ENCODE peak calls at places on chromosomes 3 and 15, in nine cellular contexts. V is anterior cingulate cortex; R is stimulated activated CD8-positive, alpha-beta memory T cell treated with anti-CD3 and anti-CD28 coated beads, Interleukin-4, amount 100 ng/mL, for 24 hours; J is NCI-H1105; M is NCI-H1092 treated with DMSO at 0.1 percent for 48 hours; C is hypothalamus; X is fibroblast of mammary gland; L is GDM1; W is iPS DF 19.7. G is an unnamed sample.

GRCh38 chr3:112304611-112305010 is 10.6 kb upstream of the SLC9C1 start:
- DNase-seq in W (no peak), M (no peak), L (no peak), J (no peak), R (no peak), V (no peak), X (peak), C (peak), G (no peak)

GRCh38 chr15:76060098-76060989 is 559 bp downstream of the TMEM266 start:
- DNase-seq in V (peak), X (no peak), J (no peak), R (no peak), C (peak), L (no peak), W (no peak), M (no peak), G (no peak)

GRCh38 chr3:64639022-64639421 is 48.8 kb downstream of the ADAMTS9 start:
- DNase-seq in M (peak), V (no peak), J (no peak), R (no peak), X (no peak), L (no peak), C (no peak), W (no peak), G (no peak)

GRCh38 chr3:42535981-42536784 is 33.7 kb downstream of the VIPR1 start:
- DNase-seq in J (no peak), C (peak), L (peak), V (no peak), R (peak), W (peak), M (no peak), X (peak), G (peak)

GRCh38 chr3:129461461-129462146 is 21.6 kb downstream of the IFT122 start:
- DNase-seq in W (no peak), L (no peak), V (no peak), M (no peak), C (peak), X (peak), R (no peak), J (no peak), G (peak)

GRCh38 chr3:5295191-5295690 is 107.7 kb downstream of the EDEM1 start:
- DNase-seq in X (no peak), J (no peak), C (no peak), L (no peak), M (no peak), V (no peak), W (no peak), R (no peak), G (no peak)

GRCh38 chr15:70284438-70285214 is 186.9 kb upstream of the TLE3 start:
- DNase-seq in X (no peak), R (no peak), W (no peak), V (no peak), L (no peak), C (peak), M (no peak), J (no peak), G (no peak)

GRCh38 chr3:57556459-57557087 is 499 bp downstream of the PDE12 start:
- DNase-seq in V (no peak), C (no peak), W (no peak), M (no peak), J (no peak), X (peak), R (peak), L (peak), G (no peak)

GRCh38 chr15:62887113-62887570 is 155.4 kb upstream of the TPM1 start:
- DNase-seq in R (no peak), L (no peak), X (peak), M (no peak), V (no peak), W (no peak), J (no peak), C (no peak), G (no peak)

GRCh38 chr15:101031203-101031602 is 112.0 kb downstream of the LRRK1 start:
- DNase-seq in W (no peak), V (no peak), R (no peak), L (no peak), M (no peak), J (no peak), C (no peak), X (peak), G (no peak)

GRCh38 chr15:97875513-97876285 is 84.8 kb upstream of the ARRDC4 start:
- DNase-seq in V (no peak), X (no peak), R (no peak), C (no peak), L (no peak), M (no peak), W (no peak), J (no peak), G (peak)

GRCh38 chr15:34161329-34161953 is 48.5 kb downstream of the KATNBL1 start:
- DNase-seq in X (peak), C (no peak), R (no peak), J (no peak), V (no peak), M (no peak), L (no peak), W (no peak), G (no peak)

GRCh38 chr15:91021516-91022074 is 799 bp downstream of the VPS33B start:
- DNase-seq in W (no peak), X (peak), J (peak), M (peak), L (no peak), C (no peak), R (no peak), V (no peak), G (no peak)

GRCh38 chr15:90931737-90932659 is at the start of gene HDDC3:
- DNase-seq in M (peak), L (peak), R (peak), W (no peak), X (peak), V (peak), C (peak), J (peak), G (peak)

GRCh38 chr15:26132786-26133185 is 269.7 kb upstream of the ATP10A start:
- DNase-seq in C (no peak), M (no peak), X (no peak), L (no peak), V (no peak), W (no peak), J (no peak), R (no peak), G (no peak)

GRCh38 chr3:106092792-106093191 is 224.0 kb upstream of the CBLB start:
- DNase-seq in M (no peak), V (no peak), L (no peak), R (no peak), C (no peak), X (no peak), W (no peak), J (no peak), G (no peak)

G was measured in CMK.